ENCODE peak calls at places on chromosomes 2 and 18, in nine cellular contexts. A, J, G, R, W, Z, F, H and M are unnamed samples. For H3K4me1, the result is how much of the 10 kb centered on the place peaks cover.

GRCh38 chr2:85240055-85240454 is 87.7 kb downstream of the TGOLN2 start:
- DNase-seq in A (no peak), J (no peak), G (no peak), R (no peak), W (no peak), Z (no peak), F (no peak), H (no peak), M (no peak)

GRCh38 chr2:46325178-46325928 is 28.1 kb downstream of the EPAS1 start:
- DNase-seq in A (no peak), J (no peak), G (peak), R (no peak), W (no peak), Z (no peak), F (no peak), H (no peak), M (no peak)

GRCh38 chr18:79503891-79504475 is 108.3 kb downstream of the NFATC1 start:
- DNase-seq in A (no peak), J (no peak), G (peak), R (no peak), W (peak), Z (no peak), F (no peak), H (no peak), M (no peak)

GRCh38 chr2:177753682-177754475 is 318.7 kb downstream of the PDE11A start:
- DNase-seq in A (peak), J (peak), G (peak), R (peak), W (peak), Z (peak), F (peak), H (peak), M (peak)

GRCh38 chr2:206526416-206526815 is 83.1 kb downstream of the ADAM23 start:
- DNase-seq in A (no peak), J (no peak), G (no peak), R (no peak), W (no peak), Z (no peak), F (no peak), H (no peak), M (no peak)

GRCh38 chr2:39138837-39139211 is 18.0 kb upstream of the SOS1 start:
- DNase-seq in A (no peak), J (no peak), G (no peak), R (no peak), W (no peak), Z (no peak), F (no peak), H (no peak), M (no peak)

GRCh38 chr18:75244336-75244735 is 33.7 kb downstream of the TSHZ1 start:
- DNase-seq in A (no peak), J (no peak), G (peak), R (no peak), W (no peak), Z (peak), F (no peak), H (no peak), M (no peak)

GRCh38 chr2:135030826-135031225 is 16.4 kb downstream of the MAP3K19 start:
- DNase-seq in A (no peak), J (no peak), G (peak), R (no peak), W (no peak), Z (no peak), F (no peak), H (no peak), M (peak)

GRCh38 chr2:118978064-118978463 is 36.1 kb downstream of the MARCO start:
- DNase-seq in A (no peak), J (no peak), G (no peak), R (no peak), W (no peak), Z (no peak), F (no peak), H (no peak), M (no peak)

GRCh38 chr2:186309901-186310300 is 176.2 kb upstream of the ZC3H15 start:
- DNase-seq in A (no peak), J (no peak), G (no peak), R (no peak), W (no peak), Z (no peak), F (no peak), H (no peak), M (no peak)

GRCh38 chr2:37916512-37917082 is 8.5 kb upstream of the RMDN2 start:
- DNase-seq in A (peak), J (no peak), G (no peak), R (no peak), W (peak), Z (no peak), F (peak), H (peak), M (no peak)

GRCh38 chr2:3302751-3303582 is 74.7 kb downstream of the EIPR1 start:
- DNase-seq in A (no peak), J (no peak), G (no peak), R (no peak), W (no peak), Z (peak), F (no peak), H (no peak), M (no peak)

GRCh38 chr2:105768961-105769452 is 24.3 kb downstream of the NCK2 start:
- DNase-seq in A (no peak), J (no peak), G (no peak), R (no peak), W (no peak), Z (no peak), F (no peak), H (no peak), M (no peak)

DNA sequence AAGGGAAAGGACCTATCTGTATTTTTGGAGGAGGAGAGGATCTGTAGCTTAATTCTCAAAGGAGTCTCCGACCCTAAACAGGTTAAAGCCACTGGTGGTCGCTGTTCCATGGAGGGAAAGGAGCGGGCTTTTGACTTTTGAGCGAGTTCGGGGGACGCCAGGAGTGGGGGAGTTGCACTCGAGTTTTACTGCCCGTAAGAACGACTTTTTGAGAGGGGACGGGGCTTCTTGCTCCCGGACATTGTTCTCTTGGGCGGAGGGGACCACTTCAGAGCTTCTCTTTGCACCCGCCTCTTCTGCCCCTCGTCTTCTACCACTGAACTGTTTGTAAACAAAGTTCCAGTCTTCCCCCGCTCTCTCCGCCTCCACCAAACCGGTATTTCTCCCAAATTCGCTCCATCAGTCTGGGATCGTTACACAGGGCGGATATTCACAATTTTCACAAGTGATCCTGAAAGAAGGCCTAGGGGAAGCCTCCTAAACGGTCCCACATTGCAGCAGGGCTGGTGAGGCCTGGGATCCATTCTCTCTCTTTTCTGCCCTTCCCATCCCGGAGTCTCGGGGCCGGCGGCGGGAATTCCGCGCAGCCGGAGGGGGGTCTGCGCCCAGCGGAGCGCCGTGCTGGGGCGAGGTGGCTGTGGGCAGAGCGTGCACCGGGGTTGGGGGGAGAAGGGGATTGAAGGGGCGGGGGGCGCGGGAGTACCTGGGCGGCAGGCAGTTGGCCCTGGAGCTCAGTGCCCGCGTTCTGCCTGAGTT is 6.6 kb downstream of the DLX2 start:
- DNase-seq in A (no peak), J (no peak), G (no peak), R (no peak), W (no peak), Z (peak), F (no peak), H (no peak), M (no peak)
- H3K4me1 ChIP-seq in A (under half), J (under half), G (under half), R (half or more), W (half or more), Z (under half), F (half or more), H (half or more), M (half or more)

DNA sequence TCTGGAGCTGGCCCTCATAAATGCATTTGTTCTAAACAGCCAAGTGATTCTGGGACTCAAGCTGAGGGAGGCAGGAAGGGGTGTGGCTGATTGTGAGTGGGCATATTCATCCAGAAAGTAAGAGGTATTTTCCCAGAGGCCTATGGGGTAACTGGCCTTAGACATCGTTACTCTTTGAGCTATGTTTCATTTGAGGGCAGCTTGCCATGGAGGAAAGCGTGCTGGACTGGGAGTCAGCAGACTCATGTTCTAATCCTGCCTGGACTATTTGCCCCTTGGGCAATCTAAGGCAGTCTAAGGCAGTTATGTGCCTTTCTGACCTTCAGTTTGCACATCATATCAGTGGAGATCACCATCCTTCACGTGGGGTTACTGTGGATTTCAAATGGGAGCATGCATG is 93.5 kb upstream of the SLC14A2 start:
- DNase-seq in A (peak), J (no peak), G (no peak), R (no peak), W (no peak), Z (no peak), F (no peak), H (peak), M (no peak)
- TF ChIP-seq EP300 in A (no peak), J (no peak), G (no peak), R (no peak), W (no peak), Z (no peak), F (no peak), H (peak), M (no peak)

GRCh38 chr2:128486640-128487375 is 168.1 kb upstream of the HS6ST1 start:
- DNase-seq in A (no peak), J (no peak), G (peak), R (no peak), W (no peak), Z (no peak), F (peak), H (no peak), M (no peak)
- TF ChIP-seq CTCF in A (no peak), J (no peak), G (peak), R (no peak), W (no peak), Z (no peak), F (no peak), H (no peak), M (no peak)

GRCh38 chr2:144780983-144781382 is 261.1 kb upstream of the ZEB2 start:
- DNase-seq in A (no peak), J (no peak), G (no peak), R (no peak), W (no peak), Z (no peak), F (no peak), H (no peak), M (no peak)
- H3K4me1 ChIP-seq in A (under half), J (under half), G (under half), R (under half), W (under half), Z (under half), F (under half), H (under half), M (under half)

GRCh38 chr2:45105050-45105582 is 95.9 kb upstream of the SIX2 start:
- DNase-seq in A (no peak), J (no peak), G (no peak), R (no peak), W (no peak), Z (no peak), F (no peak), H (no peak), M (no peak)

GRCh38 chr2:45102579-45103117 is 93.4 kb upstream of the SIX2 start:
- DNase-seq in A (no peak), J (no peak), G (no peak), R (no peak), W (no peak), Z (no peak), F (no peak), H (no peak), M (no peak)

GRCh38 chr2:45103351-45104145 is 94.3 kb upstream of the SIX2 start:
- DNase-seq in A (no peak), J (no peak), G (no peak), R (no peak), W (no peak), Z (no peak), F (no peak), H (no peak), M (peak)

GRCh38 chr2:45104429-45104828 is 95.2 kb upstream of the SIX2 start:
- DNase-seq in A (no peak), J (no peak), G (no peak), R (no peak), W (no peak), Z (no peak), F (no peak), H (no peak), M (peak)

DNA sequence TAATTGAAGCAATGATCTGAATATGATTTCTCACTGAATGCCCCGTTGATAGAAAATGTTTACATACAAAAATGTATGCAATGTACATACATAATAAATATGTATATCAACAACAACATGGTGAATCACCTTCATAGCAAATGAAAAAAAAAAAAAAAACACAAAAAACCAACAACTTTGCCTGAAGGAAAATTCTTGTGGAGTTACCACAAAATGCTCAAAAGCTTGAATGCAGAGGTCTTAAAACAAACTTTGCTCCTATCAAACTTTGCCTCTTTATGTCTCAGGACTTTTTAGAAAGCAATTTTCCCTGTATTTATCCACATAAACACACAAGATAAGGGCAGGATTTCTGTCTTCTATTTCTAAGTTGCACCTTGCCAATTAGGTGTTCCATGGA is 92.9 kb upstream of the SIX2 start:
- DNase-seq in A (no peak), J (no peak), G (no peak), R (no peak), W (no peak), Z (no peak), F (no peak), H (no peak), M (no peak)
- TF ChIP-seq EP300 in A (no peak), J (no peak), G (no peak), R (no peak), W (no peak), Z (no peak), F (no peak), H (no peak), M (no peak)

DNA sequence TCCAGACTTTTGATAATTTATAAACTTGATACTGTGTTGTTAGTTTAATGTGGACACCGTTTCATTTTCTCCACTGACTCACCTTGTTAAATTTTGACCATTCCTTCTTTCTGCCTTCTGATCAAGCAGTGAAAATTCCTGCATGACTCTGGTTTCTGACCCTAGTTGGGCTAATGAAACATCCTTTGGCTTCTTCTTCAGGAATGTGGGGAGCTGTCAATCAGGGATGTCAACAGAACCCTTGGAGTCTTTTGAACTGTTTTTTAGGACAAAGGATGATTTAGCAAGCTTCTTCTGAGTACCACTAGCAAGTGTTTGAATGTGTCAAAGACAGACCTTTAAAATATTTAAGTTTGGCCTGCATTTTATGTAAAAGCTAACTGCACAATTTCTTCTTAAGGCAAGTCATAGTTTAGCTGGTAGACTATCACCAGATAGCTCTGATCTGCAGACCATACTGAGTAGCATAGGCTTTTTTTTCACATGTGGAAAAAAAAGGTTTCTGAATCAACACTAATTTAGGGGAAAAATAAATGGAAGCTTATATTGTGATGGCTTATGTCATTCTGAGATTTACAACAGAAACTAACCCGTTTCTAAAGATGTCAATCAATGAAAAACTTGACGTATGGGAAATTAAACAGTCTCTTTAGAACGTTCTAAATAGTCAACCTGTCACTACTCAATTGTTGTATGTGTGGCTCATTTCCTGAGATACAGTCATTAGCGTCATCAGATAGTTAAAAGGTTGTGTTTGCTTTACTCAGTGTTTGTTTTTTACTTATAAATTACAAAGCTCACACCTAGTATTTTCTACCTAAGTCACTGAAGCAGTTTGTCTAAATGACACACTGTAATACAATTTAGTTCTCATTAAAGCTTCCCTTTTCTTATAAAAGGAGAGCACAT is 311.4 kb downstream of the PTPRM start:
- DNase-seq in A (no peak), J (no peak), G (no peak), R (no peak), W (no peak), Z (no peak), F (no peak), H (no peak), M (no peak)
- TF ChIP-seq CTCF in A (no peak), J (no peak), G (no peak), R (no peak), W (no peak), Z (no peak), F (no peak), H (no peak), M (no peak)

GRCh38 chr2:236164201-236164982 is 3.8 kb downstream of the GBX2 start:
- DNase-seq in A (no peak), J (no peak), G (no peak), R (no peak), W (no peak), Z (peak), F (no peak), H (no peak), M (no peak)
- H3K4me1 ChIP-seq in A (under half), J (under half), G (under half), R (under half), W (under half), Z (under half), F (half or more), H (half or more), M (half or more)

GRCh38 chr18:55897101-55897500 is 309.1 kb upstream of the TCF4 start:
- DNase-seq in A (no peak), J (no peak), G (no peak), R (no peak), W (no peak), Z (no peak), F (no peak), H (no peak), M (no peak)

GRCh38 chr18:55903911-55904310 is 315.9 kb upstream of the TCF4 start:
- DNase-seq in A (no peak), J (no peak), G (no peak), R (no peak), W (no peak), Z (no peak), F (no peak), H (no peak), M (no peak)

GRCh38 chr18:55900380-55900779 is 312.4 kb upstream of the TCF4 start:
- DNase-seq in A (no peak), J (no peak), G (no peak), R (no peak), W (no peak), Z (no peak), F (no peak), H (no peak), M (no peak)
- TF ChIP-seq EP300 in A (no peak), J (no peak), G (no peak), R (no peak), W (no peak), Z (peak), F (no peak), H (no peak), M (no peak)

GRCh38 chr2:10972683-10973433 is 61.1 kb downstream of the KCNF1 start:
- DNase-seq in A (no peak), J (no peak), G (no peak), R (no peak), W (no peak), Z (no peak), F (no peak), H (no peak), M (no peak)
- TF ChIP-seq CTCF in A (no peak), J (no peak), G (no peak), R (no peak), W (no peak), Z (no peak), F (no peak), H (no peak), M (no peak)